ENCODE peak calls at places on chromosomes 6 and 20, in nine cellular contexts. One of them, this sample, is unnamed.

GRCh38 chr20:2394411-2395055 is 13.8 kb downstream of the TGM6 start:
- DNase-seq in sigmoid colon: no peak
- DNase-seq in AG04450: no peak
- DNase-seq in right lobe of liver: no peak
- DNase-seq in A549: no peak
- DNase-seq in brain microvascular endothelial cell: no peak
- DNase-seq in SK-N-SH: no peak
- DNase-seq in heart left ventricle: no peak
- DNase-seq in endodermal cell: no peak
- DNase-seq in this sample: no peak

GRCh38 chr6:9250852-9251251 is 815.5 kb upstream of the SLC35B3 start:
- DNase-seq in A549: peak
- DNase-seq in endodermal cell: peak
- DNase-seq in heart left ventricle: no peak
- DNase-seq in brain microvascular endothelial cell: peak
- DNase-seq in right lobe of liver: no peak
- DNase-seq in sigmoid colon: no peak
- DNase-seq in AG04450: peak
- DNase-seq in SK-N-SH: peak
- DNase-seq in this sample: peak

GRCh38 chr20:11467436-11467835 is 450.3 kb upstream of the BTBD3 start:
- DNase-seq in SK-N-SH: no peak
- DNase-seq in A549: no peak
- DNase-seq in right lobe of liver: no peak
- DNase-seq in AG04450: no peak
- DNase-seq in sigmoid colon: no peak
- DNase-seq in brain microvascular endothelial cell: no peak
- DNase-seq in endodermal cell: no peak
- DNase-seq in heart left ventricle: no peak
- DNase-seq in this sample: no peak

GRCh38 chr6:45901777-45902650 is 113.6 kb downstream of the CLIC5 start:
- DNase-seq in A549: no peak
- DNase-seq in SK-N-SH: no peak
- DNase-seq in brain microvascular endothelial cell: no peak
- DNase-seq in AG04450: no peak
- DNase-seq in endodermal cell: no peak
- DNase-seq in heart left ventricle: no peak
- DNase-seq in right lobe of liver: no peak
- DNase-seq in sigmoid colon: no peak
- DNase-seq in this sample: no peak

GRCh38 chr6:167798453-167798852 is 28.3 kb upstream of the AFDN start:
- DNase-seq in A549: no peak
- DNase-seq in SK-N-SH: no peak
- DNase-seq in heart left ventricle: no peak
- DNase-seq in endodermal cell: no peak
- DNase-seq in brain microvascular endothelial cell: no peak
- DNase-seq in right lobe of liver: no peak
- DNase-seq in AG04450: no peak
- DNase-seq in sigmoid colon: no peak
- DNase-seq in this sample: no peak

GRCh38 chr20:381581-382290 is 1.2 kb downstream of the TRIB3 start:
- DNase-seq in endodermal cell: peak
- DNase-seq in heart left ventricle: peak
- DNase-seq in right lobe of liver: peak
- DNase-seq in SK-N-SH: peak
- DNase-seq in sigmoid colon: peak
- DNase-seq in A549: peak
- DNase-seq in brain microvascular endothelial cell: peak
- DNase-seq in AG04450: no peak
- DNase-seq in this sample: peak

GRCh38 chr20:62134735-62135231 is 8.4 kb downstream of the PSMA7 start:
- DNase-seq in endodermal cell: no peak
- DNase-seq in SK-N-SH: no peak
- DNase-seq in AG04450: no peak
- DNase-seq in A549: no peak
- DNase-seq in heart left ventricle: no peak
- DNase-seq in right lobe of liver: peak
- DNase-seq in sigmoid colon: no peak
- DNase-seq in brain microvascular endothelial cell: no peak
- DNase-seq in this sample: no peak

GRCh38 chr6:86581833-86582232 is 355.5 kb upstream of the HTR1E start:
- DNase-seq in brain microvascular endothelial cell: no peak
- DNase-seq in right lobe of liver: no peak
- DNase-seq in heart left ventricle: no peak
- DNase-seq in endodermal cell: no peak
- DNase-seq in sigmoid colon: no peak
- DNase-seq in SK-N-SH: no peak
- DNase-seq in A549: no peak
- DNase-seq in AG04450: no peak
- DNase-seq in this sample: peak

GRCh38 chr6:130890531-130890950 is 63.3 kb downstream of the SMLR1 start:
- DNase-seq in SK-N-SH: no peak
- DNase-seq in AG04450: peak
- DNase-seq in A549: no peak
- DNase-seq in heart left ventricle: no peak
- DNase-seq in endodermal cell: no peak
- DNase-seq in right lobe of liver: no peak
- DNase-seq in sigmoid colon: no peak
- DNase-seq in brain microvascular endothelial cell: no peak
- DNase-seq in this sample: no peak

GRCh38 chr20:31681128-31681727 is 41.4 kb downstream of the BCL2L1 start:
- DNase-seq in endodermal cell: no peak
- DNase-seq in SK-N-SH: no peak
- DNase-seq in AG04450: no peak
- DNase-seq in heart left ventricle: no peak
- DNase-seq in brain microvascular endothelial cell: no peak
- DNase-seq in A549: no peak
- DNase-seq in right lobe of liver: no peak
- DNase-seq in sigmoid colon: no peak
- DNase-seq in this sample: no peak

GRCh38 chr6:150087336-150087735 is 18.4 kb upstream of the ULBP3 start:
- DNase-seq in A549: no peak
- DNase-seq in SK-N-SH: no peak
- DNase-seq in heart left ventricle: no peak
- DNase-seq in endodermal cell: no peak
- DNase-seq in right lobe of liver: no peak
- DNase-seq in brain microvascular endothelial cell: no peak
- DNase-seq in AG04450: no peak
- DNase-seq in sigmoid colon: no peak
- DNase-seq in this sample: no peak

GRCh38 chr6:50217816-50218215 is 168.1 kb upstream of the DEFB112 start:
- DNase-seq in sigmoid colon: no peak
- DNase-seq in endodermal cell: no peak
- DNase-seq in A549: no peak
- DNase-seq in right lobe of liver: no peak
- DNase-seq in SK-N-SH: no peak
- DNase-seq in brain microvascular endothelial cell: no peak
- DNase-seq in AG04450: no peak
- DNase-seq in heart left ventricle: no peak
- DNase-seq in this sample: no peak

GRCh38 chr6:35919827-35920751 is 809 bp downstream of the SRPK1 start:
- DNase-seq in SK-N-SH: peak
- DNase-seq in endodermal cell: peak
- DNase-seq in sigmoid colon: peak
- DNase-seq in right lobe of liver: peak
- DNase-seq in AG04450: no peak
- DNase-seq in heart left ventricle: peak
- DNase-seq in brain microvascular endothelial cell: peak
- DNase-seq in A549: peak
- DNase-seq in this sample: peak

GRCh38 chr6:163260911-163261310 is 153.6 kb upstream of the QKI start:
- DNase-seq in AG04450: no peak
- DNase-seq in A549: no peak
- DNase-seq in sigmoid colon: no peak
- DNase-seq in endodermal cell: peak
- DNase-seq in heart left ventricle: no peak
- DNase-seq in right lobe of liver: no peak
- DNase-seq in SK-N-SH: no peak
- DNase-seq in brain microvascular endothelial cell: no peak
- DNase-seq in this sample: no peak

DNA sequence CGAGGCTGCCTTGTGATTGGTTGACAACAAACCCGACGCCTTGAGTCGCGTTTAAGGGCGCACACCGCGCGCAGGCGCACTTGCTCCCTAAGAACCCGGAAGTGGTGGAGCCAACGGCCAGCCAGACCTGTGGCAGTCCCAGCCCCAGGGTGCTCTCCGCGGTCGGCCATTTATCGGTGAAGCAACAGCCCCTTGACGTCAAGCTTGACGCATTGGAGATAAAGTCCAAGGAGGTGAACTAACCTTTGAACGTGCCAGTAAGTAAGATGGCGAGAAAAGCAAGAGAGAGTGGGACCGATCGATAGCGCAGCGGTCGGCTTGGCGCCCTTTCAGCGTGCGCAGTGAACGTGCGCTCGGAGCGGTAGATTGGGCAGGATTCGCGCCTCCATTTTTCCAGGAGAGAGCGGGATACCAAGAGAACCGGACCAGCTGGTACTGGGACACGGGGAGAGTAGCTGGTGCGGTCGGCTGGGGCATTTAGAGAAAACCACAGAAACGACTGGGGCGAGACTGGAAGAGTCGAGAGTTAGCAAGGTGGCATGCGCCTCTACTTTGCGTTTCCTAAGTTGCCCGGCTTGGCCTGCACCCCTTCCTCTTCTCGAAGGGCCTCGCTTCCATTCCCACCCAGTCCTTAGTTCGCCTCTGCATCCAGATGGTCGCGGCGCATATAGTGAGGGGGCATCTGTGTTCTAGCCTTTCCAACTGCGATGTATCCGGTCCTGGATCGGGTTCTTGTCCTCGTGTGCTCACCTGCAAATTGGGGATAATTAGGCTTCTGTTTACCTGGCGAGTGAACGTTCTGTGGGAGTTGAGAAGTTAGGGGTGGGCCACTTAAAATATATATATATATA is at the start of gene CSTF1:
- DNase-seq in heart left ventricle: peak
- DNase-seq in A549: peak
- DNase-seq in brain microvascular endothelial cell: peak
- DNase-seq in endodermal cell: peak
- DNase-seq in SK-N-SH: peak
- DNase-seq in right lobe of liver: peak
- DNase-seq in AG04450: peak
- DNase-seq in sigmoid colon: peak
- DNase-seq in this sample: peak
- TF ChIP-seq CTCF in heart left ventricle: no peak
- TF ChIP-seq CTCF in A549: no peak
- TF ChIP-seq CTCF in brain microvascular endothelial cell: no peak
- TF ChIP-seq CTCF in endodermal cell: no peak
- TF ChIP-seq CTCF in SK-N-SH: no peak
- TF ChIP-seq CTCF in right lobe of liver: no peak
- TF ChIP-seq CTCF in AG04450: no peak
- TF ChIP-seq CTCF in sigmoid colon: no peak
- TF ChIP-seq CTCF in this sample: no peak

GRCh38 chr6:217048-217659 is 75.1 kb upstream of the DUSP22 start:
- DNase-seq in sigmoid colon: no peak
- DNase-seq in endodermal cell: peak
- DNase-seq in SK-N-SH: peak
- DNase-seq in A549: peak
- DNase-seq in brain microvascular endothelial cell: no peak
- DNase-seq in right lobe of liver: no peak
- DNase-seq in heart left ventricle: no peak
- DNase-seq in AG04450: no peak
- DNase-seq in this sample: no peak

GRCh38 chr6:218153-219018 is 73.9 kb upstream of the DUSP22 start:
- DNase-seq in heart left ventricle: no peak
- DNase-seq in SK-N-SH: no peak
- DNase-seq in right lobe of liver: no peak
- DNase-seq in sigmoid colon: no peak
- DNase-seq in AG04450: no peak
- DNase-seq in endodermal cell: peak
- DNase-seq in A549: no peak
- DNase-seq in brain microvascular endothelial cell: no peak
- DNase-seq in this sample: no peak

GRCh38 chr6:213284-213683 is 79.0 kb upstream of the DUSP22 start:
- DNase-seq in right lobe of liver: no peak
- DNase-seq in SK-N-SH: no peak
- DNase-seq in endodermal cell: no peak
- DNase-seq in A549: no peak
- DNase-seq in sigmoid colon: no peak
- DNase-seq in AG04450: no peak
- DNase-seq in heart left ventricle: no peak
- DNase-seq in brain microvascular endothelial cell: no peak
- DNase-seq in this sample: no peak

GRCh38 chr6:214428-214827 is 77.9 kb upstream of the DUSP22 start:
- DNase-seq in right lobe of liver: no peak
- DNase-seq in A549: no peak
- DNase-seq in sigmoid colon: no peak
- DNase-seq in AG04450: no peak
- DNase-seq in SK-N-SH: no peak
- DNase-seq in endodermal cell: no peak
- DNase-seq in heart left ventricle: no peak
- DNase-seq in brain microvascular endothelial cell: no peak
- DNase-seq in this sample: no peak

GRCh38 chr6:215335-216034 is 76.8 kb upstream of the DUSP22 start:
- DNase-seq in SK-N-SH: no peak
- DNase-seq in right lobe of liver: no peak
- DNase-seq in brain microvascular endothelial cell: no peak
- DNase-seq in AG04450: no peak
- DNase-seq in endodermal cell: no peak
- DNase-seq in sigmoid colon: no peak
- DNase-seq in heart left ventricle: no peak
- DNase-seq in A549: no peak
- DNase-seq in this sample: peak
- H3K27ac ChIP-seq in SK-N-SH: no peak
- H3K27ac ChIP-seq in right lobe of liver: no peak
- H3K27ac ChIP-seq in brain microvascular endothelial cell: no peak
- H3K27ac ChIP-seq in AG04450: no peak
- H3K27ac ChIP-seq in endodermal cell: no peak
- H3K27ac ChIP-seq in sigmoid colon: no peak
- H3K27ac ChIP-seq in heart left ventricle: no peak
- H3K27ac ChIP-seq in A549: no peak
- H3K27ac ChIP-seq in this sample: peak

DNA sequence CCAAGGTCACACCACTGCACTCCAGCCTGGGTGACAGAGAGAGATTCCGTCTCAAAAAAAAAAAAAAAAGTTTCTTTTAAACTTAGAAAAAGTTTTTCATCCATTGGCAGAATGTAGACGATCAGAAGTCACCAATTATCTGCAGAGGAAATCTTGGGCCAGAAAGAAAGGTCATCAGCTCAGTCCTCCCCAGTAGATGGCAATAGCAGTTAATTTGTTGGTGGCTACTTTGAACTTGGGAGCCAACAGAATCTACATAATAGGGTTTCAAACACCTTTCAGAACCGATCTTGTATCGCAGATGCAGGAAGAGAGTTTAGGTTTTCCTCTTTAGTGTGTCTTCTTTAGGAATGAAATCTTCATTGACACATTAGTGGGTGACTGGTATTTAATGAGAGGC is 41.7 kb downstream of the LBP start:
- DNase-seq in brain microvascular endothelial cell: no peak
- DNase-seq in AG04450: no peak
- DNase-seq in SK-N-SH: no peak
- DNase-seq in right lobe of liver: no peak
- DNase-seq in A549: no peak
- DNase-seq in heart left ventricle: no peak
- DNase-seq in endodermal cell: no peak
- DNase-seq in sigmoid colon: no peak
- DNase-seq in this sample: no peak
- TF ChIP-seq CTCF in brain microvascular endothelial cell: peak
- TF ChIP-seq CTCF in AG04450: no peak
- TF ChIP-seq CTCF in SK-N-SH: peak
- TF ChIP-seq CTCF in right lobe of liver: no peak
- TF ChIP-seq CTCF in A549: peak
- TF ChIP-seq CTCF in heart left ventricle: no peak
- TF ChIP-seq CTCF in endodermal cell: peak
- TF ChIP-seq CTCF in sigmoid colon: no peak
- TF ChIP-seq CTCF in this sample: no peak

GRCh38 chr20:48398506-48399449 is 429.0 kb downstream of the PREX1 start:
- DNase-seq in AG04450: no peak
- DNase-seq in endodermal cell: no peak
- DNase-seq in sigmoid colon: no peak
- DNase-seq in right lobe of liver: no peak
- DNase-seq in A549: peak
- DNase-seq in heart left ventricle: no peak
- DNase-seq in SK-N-SH: no peak
- DNase-seq in brain microvascular endothelial cell: no peak
- DNase-seq in this sample: no peak
- H3K27ac ChIP-seq in AG04450: no peak
- H3K27ac ChIP-seq in endodermal cell: no peak
- H3K27ac ChIP-seq in sigmoid colon: no peak
- H3K27ac ChIP-seq in right lobe of liver: no peak
- H3K27ac ChIP-seq in A549: peak
- H3K27ac ChIP-seq in heart left ventricle: no peak
- H3K27ac ChIP-seq in SK-N-SH: peak
- H3K27ac ChIP-seq in brain microvascular endothelial cell: no peak
- H3K27ac ChIP-seq in this sample: no peak

This sample was measured in RWPE1.